ENCODE peak calls at places on chromosomes 11 and 22, in seven cellular contexts. W is brain microvascular endothelial cell; N is HCT116; A is IMR-90; H is effector memory CD4-positive, alpha-beta T cell; S is uterus; O is left ventricle myocardium inferior. Z is an unnamed sample. For H3K36me3, the result is how much of the 10 kb centered on the place peaks cover.

GRCh38 chr22:47043835-47044721 is 281.6 kb downstream of the TBC1D22A start:
- DNase-seq in W (no peak), N (no peak), A (peak), H (no peak), S (no peak), O (no peak), Z (no peak)

GRCh38 chr11:117678651-117679407 is 118.2 kb downstream of the DSCAML1 start:
- DNase-seq in W (no peak), N (no peak), A (no peak), H (no peak), S (no peak), O (no peak), Z (no peak)

GRCh38 chr11:21489735-21490134 is 703.1 kb upstream of the ANO5 start:
- DNase-seq in W (no peak), N (no peak), A (no peak), H (no peak), S (no peak), O (no peak), Z (no peak)

GRCh38 chr11:117374316-117374715 is 46.7 kb downstream of the CEP164 start:
- DNase-seq in W (no peak), N (no peak), A (no peak), H (no peak), S (no peak), O (no peak), Z (no peak)

GRCh38 chr22:38235240-38235850 is 33.6 kb downstream of the MAFF start:
- DNase-seq in W (no peak), N (no peak), A (no peak), H (no peak), S (no peak), O (no peak), Z (no peak)

GRCh38 chr22:39661842-39662676 is 91.5 kb downstream of the CACNA1I start:
- DNase-seq in W (no peak), N (no peak), A (no peak), H (peak), S (peak), O (no peak), Z (no peak)

GRCh38 chr11:114260077-114260476 is 36.1 kb upstream of the NNMT start:
- DNase-seq in W (no peak), N (no peak), A (no peak), H (no peak), S (no peak), O (no peak), Z (no peak)

GRCh38 chr11:122917311-122917710 is 34.8 kb downstream of the JHY start:
- DNase-seq in W (no peak), N (no peak), A (peak), H (no peak), S (peak), O (no peak), Z (no peak)

GRCh38 chr22:39622881-39623367 is 52.4 kb downstream of the CACNA1I start:
- DNase-seq in W (peak), N (peak), A (peak), H (peak), S (no peak), O (peak), Z (peak)

GRCh38 chr22:28112548-28113043 is 193.5 kb upstream of the PITPNB start:
- DNase-seq in W (peak), N (peak), A (peak), H (no peak), S (peak), O (peak), Z (no peak)

GRCh38 chr11:102328748-102329147 is 11.5 kb downstream of the BIRC3 start:
- DNase-seq in W (no peak), N (no peak), A (no peak), H (no peak), S (no peak), O (no peak), Z (no peak)
- H3K36me3 ChIP-seq in W (under half), N (under half), A (under half), H (half or more), S (under half), O (half or more), Z (under half)

GRCh38 chr11:67283490-67283963 is 5.6 kb upstream of the ANKRD13D start:
- DNase-seq in W (no peak), N (no peak), A (no peak), H (no peak), S (no peak), O (peak), Z (no peak)

GRCh38 chr11:67281552-67282150 is 7.5 kb upstream of the ANKRD13D start:
- DNase-seq in W (no peak), N (no peak), A (no peak), H (no peak), S (no peak), O (no peak), Z (no peak)

GRCh38 chr11:67280791-67281551 is 8.1 kb upstream of the ANKRD13D start:
- DNase-seq in W (no peak), N (no peak), A (no peak), H (no peak), S (no peak), O (peak), Z (peak)

GRCh38 chr11:67282155-67282875 is 6.8 kb upstream of the ANKRD13D start:
- DNase-seq in W (no peak), N (no peak), A (no peak), H (no peak), S (no peak), O (peak), Z (peak)

GRCh38 chr11:67282876-67283371 is 6.2 kb upstream of the ANKRD13D start:
- DNase-seq in W (no peak), N (no peak), A (no peak), H (no peak), S (no peak), O (peak), Z (no peak)
- H3K36me3 ChIP-seq in W (half or more), N (under half), A (half or more), H (half or more), S (under half), O (half or more), Z (half or more)

GRCh38 chr11:61131586-61131985 is 29.3 kb downstream of the CD5 start:
- DNase-seq in W (no peak), N (no peak), A (no peak), H (no peak), S (no peak), O (no peak), Z (no peak)
- H3K36me3 ChIP-seq in W (under half), N (under half), A (under half), H (under half), S (under half), O (under half), Z (under half)

GRCh38 chr22:26489447-26490036 is 5.9 kb downstream of the SRRD start:
- DNase-seq in W (no peak), N (no peak), A (no peak), H (no peak), S (no peak), O (no peak), Z (no peak)

GRCh38 chr22:26494506-26494905 is 10.8 kb downstream of the SRRD start:
- DNase-seq in W (no peak), N (no peak), A (no peak), H (no peak), S (no peak), O (no peak), Z (no peak)

GRCh38 chr22:26496456-26496855 is 12.8 kb downstream of the SRRD start:
- DNase-seq in W (no peak), N (no peak), A (no peak), H (no peak), S (no peak), O (no peak), Z (no peak)

GRCh38 chr22:26487996-26488395 is 4.3 kb downstream of the SRRD start:
- DNase-seq in W (no peak), N (no peak), A (no peak), H (no peak), S (no peak), O (no peak), Z (no peak)

DNA sequence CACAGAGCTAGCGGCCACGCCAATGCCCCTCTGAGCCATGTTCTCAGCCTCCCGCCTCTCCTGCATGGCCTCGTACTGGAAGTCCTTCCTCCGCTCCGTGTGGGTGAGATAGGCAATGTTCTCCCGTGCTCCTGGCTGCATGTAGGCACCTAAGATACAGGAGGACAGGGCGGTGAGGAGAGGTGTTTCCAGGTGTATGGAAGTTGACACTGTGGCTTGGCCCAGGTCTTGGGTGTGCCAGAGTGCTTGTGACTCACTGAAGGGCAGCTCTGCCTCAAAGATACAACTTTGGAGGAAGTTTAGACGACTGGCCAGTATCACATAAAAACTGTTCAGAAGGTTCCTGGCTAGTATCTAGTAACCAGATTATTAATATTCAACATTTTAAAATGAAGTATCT is 8.5 kb downstream of the SRRD start:
- DNase-seq in W (no peak), N (no peak), A (no peak), H (no peak), S (no peak), O (no peak), Z (no peak)
- H3K36me3 ChIP-seq in W (half or more), N (half or more), A (half or more), H (half or more), S (under half), O (half or more), Z (under half)

GRCh38 chr11:70339066-70339465 is 59.3 kb upstream of the CTTN start:
- DNase-seq in W (no peak), N (no peak), A (no peak), H (no peak), S (no peak), O (no peak), Z (no peak)
- H3K36me3 ChIP-seq in W (under half), N (half or more), A (half or more), H (half or more), S (under half), O (half or more), Z (under half)

GRCh38 chr11:92765418-92765817 is 204.0 kb upstream of the MTNR1B start:
- DNase-seq in W (no peak), N (no peak), A (no peak), H (no peak), S (no peak), O (no peak), Z (no peak)

GRCh38 chr11:92762175-92762574 is 207.3 kb upstream of the MTNR1B start:
- DNase-seq in W (no peak), N (no peak), A (no peak), H (no peak), S (no peak), O (no peak), Z (no peak)

GRCh38 chr11:92767416-92767815 is 202.0 kb upstream of the MTNR1B start:
- DNase-seq in W (no peak), N (no peak), A (no peak), H (no peak), S (no peak), O (no peak), Z (no peak)

GRCh38 chr11:92765965-92766371 is 203.5 kb upstream of the MTNR1B start:
- DNase-seq in W (peak), N (no peak), A (peak), H (no peak), S (peak), O (peak), Z (no peak)

GRCh38 chr11:92764128-92764527 is 205.3 kb upstream of the MTNR1B start:
- DNase-seq in W (no peak), N (no peak), A (no peak), H (no peak), S (no peak), O (no peak), Z (no peak)
- H3K36me3 ChIP-seq in W (under half), N (under half), A (under half), H (under half), S (under half), O (under half), Z (under half)

GRCh38 chr11:84452211-84452610 is 1166.0 kb upstream of the CCDC90B start:
- DNase-seq in W (no peak), N (no peak), A (no peak), H (no peak), S (no peak), O (no peak), Z (no peak)
- H3K36me3 ChIP-seq in W (under half), N (under half), A (under half), H (under half), S (under half), O (under half), Z (under half)

GRCh38 chr22:31329029-31329428 is 17.1 kb downstream of the PATZ1 start:
- DNase-seq in W (no peak), N (no peak), A (peak), H (no peak), S (no peak), O (no peak), Z (no peak)
- H3K36me3 ChIP-seq in W (under half), N (under half), A (half or more), H (half or more), S (under half), O (half or more), Z (under half)

GRCh38 chr22:36369922-36370781 is 17.6 kb downstream of the MYH9 start:
- DNase-seq in W (no peak), N (no peak), A (peak), H (no peak), S (peak), O (peak), Z (no peak)
- H3K36me3 ChIP-seq in W (half or more), N (under half), A (under half), H (under half), S (under half), O (under half), Z (under half)

GRCh38 chr22:23708270-23708669 is 17.5 kb downstream of the RGL4 start:
- DNase-seq in W (no peak), N (no peak), A (no peak), H (no peak), S (no peak), O (no peak), Z (no peak)

GRCh38 chr22:23704829-23705228 is 14.0 kb downstream of the RGL4 start:
- DNase-seq in W (no peak), N (no peak), A (no peak), H (no peak), S (no peak), O (no peak), Z (no peak)

GRCh38 chr22:23700706-23701105 is 9.9 kb downstream of the RGL4 start:
- DNase-seq in W (peak), N (no peak), A (peak), H (no peak), S (no peak), O (no peak), Z (no peak)

GRCh38 chr22:23705358-23705757 is 14.5 kb downstream of the RGL4 start:
- DNase-seq in W (no peak), N (no peak), A (no peak), H (no peak), S (no peak), O (no peak), Z (no peak)

DNA sequence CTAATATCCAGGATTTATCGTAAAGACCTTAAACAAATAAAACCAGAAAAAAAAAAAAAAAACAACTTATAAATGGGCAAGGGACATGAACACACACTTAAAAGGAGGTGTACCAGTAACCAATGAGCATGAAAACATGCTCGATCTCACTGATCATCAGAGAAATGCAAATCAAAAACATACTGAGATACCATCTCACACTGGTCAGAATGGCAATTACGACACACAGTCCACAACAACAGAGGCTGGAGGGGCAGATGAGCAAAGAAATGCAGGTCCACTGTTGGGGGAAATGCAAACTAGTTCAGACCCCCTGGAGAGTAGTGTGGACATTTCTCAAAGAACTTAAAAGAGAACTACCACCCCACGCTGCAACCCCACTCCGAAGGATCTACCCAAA is 13.2 kb downstream of the RGL4 start:
- DNase-seq in W (no peak), N (no peak), A (no peak), H (no peak), S (no peak), O (no peak), Z (no peak)
- H3K36me3 ChIP-seq in W (under half), N (under half), A (under half), H (half or more), S (under half), O (half or more), Z (under half)

Z was measured in GM06990.